ENCODE peak calls at places on chromosomes 1 and 21, in six cellular contexts. F, N, L, E, Y and P are unnamed samples. For H3K27me3, H3K9me3 and H3K4me1, the result is how much of the 10 kb centered on the place peaks cover.

GRCh38 chr21:33020558-33021100 is 5.1 kb upstream of the OLIG2 start:
- DNase-seq in F (no peak), N (no peak), L (no peak), E (no peak), Y (no peak), P (no peak)

GRCh38 chr1:222861057-222861456 is 46.2 kb downstream of the DISP1 start:
- DNase-seq in F (no peak), N (no peak), L (no peak), E (no peak), Y (no peak), P (no peak)

GRCh38 chr21:19529031-19529430 is 1125.4 kb upstream of the TMPRSS15 start:
- DNase-seq in F (no peak), N (no peak), L (no peak), E (no peak), Y (no peak), P (no peak)

GRCh38 chr1:79323240-79324025 is 316.9 kb upstream of the ADGRL4 start:
- DNase-seq in F (no peak), N (no peak), L (no peak), E (no peak), Y (no peak), P (no peak)

GRCh38 chr1:116306837-116307442 is 66.1 kb upstream of the ATP1A1 start:
- DNase-seq in F (no peak), N (no peak), L (no peak), E (no peak), Y (no peak), P (no peak)

GRCh38 chr1:67626495-67627235 is 58.3 kb upstream of the GADD45A start:
- DNase-seq in F (no peak), N (no peak), L (no peak), E (no peak), Y (no peak), P (no peak)

GRCh38 chr1:108643492-108644333 is 17.2 kb downstream of the HENMT1 start:
- DNase-seq in F (no peak), N (peak), L (peak), E (no peak), Y (peak), P (no peak)

GRCh38 chr21:39951183-39952101 is 84.2 kb downstream of the PCP4 start:
- DNase-seq in F (no peak), N (no peak), L (no peak), E (no peak), Y (peak), P (no peak)

GRCh38 chr1:61141288-61142044 is 59.1 kb downstream of the NFIA start:
- DNase-seq in F (no peak), N (no peak), L (no peak), E (no peak), Y (no peak), P (no peak)

GRCh38 chr21:24897883-24898282 is 709.4 kb downstream of the MRPL39 start:
- DNase-seq in F (no peak), N (no peak), L (no peak), E (no peak), Y (no peak), P (no peak)

GRCh38 chr1:52580283-52580682 is 21.9 kb upstream of the GPX7 start:
- DNase-seq in F (no peak), N (no peak), L (no peak), E (no peak), Y (no peak), P (no peak)

GRCh38 chr1:172955161-172955821 is 95.5 kb downstream of the TNFSF18 start:
- DNase-seq in F (no peak), N (no peak), L (no peak), E (no peak), Y (no peak), P (no peak)

GRCh38 chr1:23163395-23163794 is 5.3 kb downstream of the LUZP1 start:
- DNase-seq in F (no peak), N (no peak), L (no peak), E (no peak), Y (no peak), P (no peak)

GRCh38 chr1:225762444-225762843 is 15.2 kb upstream of the SRP9 start:
- DNase-seq in F (no peak), N (no peak), L (no peak), E (no peak), Y (no peak), P (no peak)

GRCh38 chr1:2041305-2041704 is 8.9 kb upstream of the PRKCZ start:
- DNase-seq in F (no peak), N (no peak), L (no peak), E (peak), Y (no peak), P (no peak)

GRCh38 chr1:90835661-90836344 is 118.7 kb upstream of the BARHL2 start:
- DNase-seq in F (peak), N (no peak), L (no peak), E (peak), Y (no peak), P (no peak)

GRCh38 chr1:157542676-157543075 is 9.6 kb downstream of the FCRL5 start:
- DNase-seq in F (no peak), N (no peak), L (peak), E (no peak), Y (no peak), P (no peak)

GRCh38 chr1:157539568-157539967 is 12.7 kb downstream of the FCRL5 start:
- DNase-seq in F (no peak), N (no peak), L (no peak), E (no peak), Y (no peak), P (no peak)

GRCh38 chr1:157540852-157541251 is 11.5 kb downstream of the FCRL5 start:
- DNase-seq in F (no peak), N (no peak), L (no peak), E (no peak), Y (no peak), P (no peak)

GRCh38 chr1:157540160-157540748 is 12.1 kb downstream of the FCRL5 start:
- DNase-seq in F (no peak), N (no peak), L (no peak), E (no peak), Y (no peak), P (no peak)
- H3K27me3 ChIP-seq in F (under half), N (under half), L (under half), E (under half), Y (under half), P (under half)

DNA sequence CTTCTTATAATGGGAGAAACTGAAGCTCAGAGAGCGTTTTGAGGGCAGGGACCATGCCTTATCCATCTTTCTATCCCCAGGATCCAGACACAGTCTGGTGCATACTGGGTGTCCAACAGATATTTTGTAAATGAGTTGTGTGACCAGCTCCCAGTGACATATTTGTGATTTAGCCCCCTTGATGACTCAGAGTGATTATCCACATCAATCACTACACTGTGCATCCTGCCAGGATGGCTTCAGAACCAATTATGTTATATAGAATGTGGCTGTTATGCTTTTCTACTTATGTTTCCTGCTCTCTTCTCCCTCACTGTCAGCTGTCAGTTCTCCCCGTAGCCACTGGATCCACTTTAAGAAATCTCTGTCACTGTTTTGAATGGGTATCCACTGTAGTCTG is 11.3 kb downstream of the OLFML3 start:
- DNase-seq in F (no peak), N (no peak), L (no peak), E (no peak), Y (no peak), P (no peak)
- H3K9me3 ChIP-seq in F (under half), N (under half), L (under half), E (under half), Y (under half), P (under half)

DNA sequence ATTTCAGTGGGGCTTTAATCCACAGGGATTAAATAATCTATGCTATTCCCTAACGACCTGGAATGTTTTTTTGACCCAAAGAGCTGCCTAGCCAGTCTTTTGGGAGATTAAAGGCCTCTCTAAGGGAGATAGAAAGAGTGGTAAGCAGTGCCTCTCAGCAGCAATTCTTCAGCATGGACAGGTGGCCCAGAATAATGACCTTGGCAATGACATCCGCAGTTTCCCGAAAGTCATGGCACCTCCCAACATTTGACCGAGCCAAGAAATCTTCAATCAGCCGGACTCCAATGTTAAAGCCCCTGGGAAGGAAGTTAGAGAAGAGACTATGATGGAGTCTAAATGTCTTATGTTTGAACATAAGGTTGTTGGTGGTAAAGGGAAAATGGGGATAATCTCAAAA is 9.8 kb downstream of the TRAPPC3 start:
- DNase-seq in F (no peak), N (no peak), L (no peak), E (no peak), Y (no peak), P (no peak)
- H3K4me1 ChIP-seq in F (under half), N (under half), L (under half), E (half or more), Y (under half), P (under half)

GRCh38 chr1:180252638-180253536 is 22.8 kb downstream of the LHX4 start:
- DNase-seq in F (peak), N (peak), L (peak), E (peak), Y (no peak), P (peak)

GRCh38 chr1:180251526-180252305 is 21.7 kb downstream of the LHX4 start:
- DNase-seq in F (peak), N (no peak), L (no peak), E (no peak), Y (no peak), P (no peak)

GRCh38 chr1:180249725-180250498 is 19.8 kb downstream of the LHX4 start:
- DNase-seq in F (peak), N (no peak), L (no peak), E (no peak), Y (no peak), P (no peak)

GRCh38 chr1:180250499-180250770 is 20.4 kb downstream of the LHX4 start:
- DNase-seq in F (peak), N (no peak), L (no peak), E (no peak), Y (no peak), P (no peak)

DNA sequence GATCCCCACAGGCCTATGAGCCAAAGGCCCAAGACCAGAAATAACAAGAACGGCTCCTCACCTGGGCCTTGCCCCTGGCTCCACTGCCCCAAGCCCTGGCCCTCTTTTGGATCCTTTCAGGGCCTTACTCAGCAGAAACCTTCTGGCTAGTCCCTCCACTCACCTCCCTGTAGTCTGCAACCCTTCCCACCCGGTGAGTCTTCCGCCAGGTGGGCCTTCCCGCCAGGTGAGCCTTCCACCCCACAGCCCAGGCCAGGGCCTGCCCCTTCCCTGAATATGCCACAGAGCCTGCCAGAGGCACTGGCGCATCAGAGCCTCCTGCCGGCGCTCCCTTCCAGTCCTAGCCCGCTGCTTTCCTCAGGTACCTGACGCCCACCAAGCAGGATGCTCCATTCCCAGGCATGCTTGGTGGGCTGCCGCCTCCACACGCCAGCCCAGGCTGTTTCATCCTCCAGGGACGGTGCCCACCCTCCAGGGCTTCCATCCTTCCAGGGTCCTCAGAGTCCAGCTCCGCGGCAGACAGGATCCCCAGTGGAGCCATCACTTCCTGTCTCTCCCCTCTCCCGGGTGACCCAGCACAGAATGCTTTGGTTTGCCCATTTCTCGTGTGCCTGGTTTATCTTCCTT is 20.9 kb downstream of the LHX4 start:
- DNase-seq in F (peak), N (no peak), L (no peak), E (no peak), Y (no peak), P (no peak)
- H3K27me3 ChIP-seq in F (under half), N (under half), L (under half), E (under half), Y (under half), P (under half)

GRCh38 chr1:167678838-167679237 is 42.9 kb upstream of the MPZL1 start:
- DNase-seq in F (no peak), N (no peak), L (no peak), E (no peak), Y (no peak), P (no peak)
- H3K9me3 ChIP-seq in F (under half), N (under half), L (under half), E (under half), Y (under half), P (under half)

GRCh38 chr1:35656863-35657232 is 15.5 kb upstream of the PSMB2 start:
- DNase-seq in F (no peak), N (no peak), L (no peak), E (no peak), Y (no peak), P (no peak)

GRCh38 chr1:35655196-35655595 is 13.9 kb upstream of the PSMB2 start:
- DNase-seq in F (no peak), N (no peak), L (no peak), E (no peak), Y (no peak), P (no peak)

GRCh38 chr1:35656148-35656862 is 15.0 kb upstream of the PSMB2 start:
- DNase-seq in F (no peak), N (no peak), L (no peak), E (no peak), Y (no peak), P (no peak)

GRCh38 chr1:35659589-35659988 is 18.3 kb upstream of the PSMB2 start:
- DNase-seq in F (no peak), N (no peak), L (no peak), E (no peak), Y (no peak), P (no peak)

GRCh38 chr1:35657851-35658250 is 16.5 kb upstream of the PSMB2 start:
- DNase-seq in F (no peak), N (no peak), L (no peak), E (no peak), Y (no peak), P (no peak)
- H3K4me1 ChIP-seq in F (under half), N (under half), L (under half), E (under half), Y (under half), P (under half)

GRCh38 chr1:190172636-190173410 is 304.8 kb downstream of the BRINP3 start:
- DNase-seq in F (no peak), N (no peak), L (no peak), E (no peak), Y (no peak), P (no peak)
- H3K27me3 ChIP-seq in F (under half), N (under half), L (under half), E (under half), Y (under half), P (under half)

GRCh38 chr1:174326278-174326677 is 121.5 kb upstream of the GPR52 start:
- DNase-seq in F (no peak), N (no peak), L (no peak), E (no peak), Y (no peak), P (no peak)
- H3K9me3 ChIP-seq in F (under half), N (under half), L (under half), E (under half), Y (under half), P (under half)